ENCODE peak calls at places on chromosomes 5 and 9, in seven cellular contexts. N is stimulated activated CD4-positive, alpha-beta T cell treated with anti-CD3 and anti-CD28 coated beads, Interleukin-15, amount 100 ng/mL, for 24 hours; U is psoas muscle; G is left colon; D is prostate gland; Z is fibroblast of lung; O is EH. H is an unnamed sample.

GRCh38 chr9:35487066-35487465 is 2.8 kb upstream of the RUSC2 start:
- DNase-seq in N (no peak), U (no peak), G (no peak), D (no peak), Z (no peak), O (no peak), H (no peak)

GRCh38 chr5:57244331-57244730 is 70.5 kb downstream of the GPBP1 start:
- DNase-seq in N (no peak), U (no peak), G (no peak), D (no peak), Z (no peak), O (no peak), H (no peak)

GRCh38 chr5:20572560-20572959 is 584.6 kb upstream of the CDH18 start:
- DNase-seq in N (no peak), U (no peak), G (no peak), D (no peak), Z (peak), O (peak), H (no peak)

GRCh38 chr5:14687023-14687665 is 22.6 kb downstream of the OTULIN start:
- DNase-seq in N (no peak), U (no peak), G (no peak), D (no peak), Z (no peak), O (peak), H (no peak)

GRCh38 chr9:35380619-35381018 is 109.3 kb upstream of the RUSC2 start:
- DNase-seq in N (no peak), U (no peak), G (no peak), D (no peak), Z (no peak), O (no peak), H (no peak)

GRCh38 chr5:108700928-108701327 is 46.8 kb upstream of the FER start:
- DNase-seq in N (no peak), U (no peak), G (no peak), D (no peak), Z (no peak), O (no peak), H (no peak)

GRCh38 chr5:171524461-171524860 is 105.0 kb downstream of the FGF18 start:
- DNase-seq in N (no peak), U (no peak), G (no peak), D (no peak), Z (no peak), O (no peak), H (no peak)

GRCh38 chr9:35828716-35829083 is at the start of gene FAM221B:
- DNase-seq in N (peak), U (no peak), G (peak), D (no peak), Z (no peak), O (no peak), H (peak)

GRCh38 chr9:94554439-94555331 is at the start of gene PCAT7:
- DNase-seq in N (peak), U (no peak), G (peak), D (peak), Z (peak), O (peak), H (peak)

GRCh38 chr5:179870403-179870903 is 11.8 kb upstream of the MRNIP start:
- DNase-seq in N (peak), U (peak), G (peak), D (no peak), Z (peak), O (peak), H (no peak)

GRCh38 chr9:79163544-79163943 is 408.2 kb upstream of the TLE4 start:
- DNase-seq in N (no peak), U (no peak), G (no peak), D (no peak), Z (no peak), O (no peak), H (no peak)

GRCh38 chr9:83537331-83538171 is 650 bp downstream of the FRMD3 start:
- DNase-seq in N (peak), U (no peak), G (no peak), D (no peak), Z (peak), O (peak), H (no peak)

GRCh38 chr9:82970359-82970758 is 92.6 kb downstream of the RASEF start:
- DNase-seq in N (no peak), U (no peak), G (no peak), D (no peak), Z (no peak), O (no peak), H (no peak)

GRCh38 chr9:123020796-123021195 is 12.7 kb upstream of the GPR21 start:
- DNase-seq in N (no peak), U (no peak), G (no peak), D (no peak), Z (no peak), O (no peak), H (no peak)

GRCh38 chr5:139579-140442 is 47.8 kb downstream of the PLEKHG4B start:
- DNase-seq in N (no peak), U (no peak), G (no peak), D (no peak), Z (no peak), O (no peak), H (no peak)

GRCh38 chr9:81182421-81182820 is 506.9 kb downstream of the TLE1 start:
- DNase-seq in N (no peak), U (peak), G (no peak), D (no peak), Z (peak), O (no peak), H (no peak)

GRCh38 chr5:37005946-37006540 is 129.5 kb downstream of the NIPBL start:
- DNase-seq in N (no peak), U (no peak), G (no peak), D (no peak), Z (peak), O (peak), H (peak)

GRCh38 chr5:1320436-1321344 is 24.2 kb downstream of the CLPTM1L start:
- DNase-seq in N (no peak), U (no peak), G (no peak), D (no peak), Z (no peak), O (no peak), H (no peak)

GRCh38 chr9:37939575-37940095 is 35.7 kb upstream of the SLC25A51 start:
- DNase-seq in N (no peak), U (no peak), G (no peak), D (no peak), Z (peak), O (peak), H (no peak)

GRCh38 chr9:98740226-98740881 is 31.6 kb upstream of the GABBR2 start:
- DNase-seq in N (no peak), U (no peak), G (no peak), D (no peak), Z (no peak), O (no peak), H (no peak)

GRCh38 chr5:129063483-129064136 is 30.9 kb upstream of the ISOC1 start:
- DNase-seq in N (no peak), U (no peak), G (no peak), D (peak), Z (peak), O (no peak), H (no peak)

GRCh38 chr9:134839441-134840125 is 41.0 kb upstream of the FCN2 start:
- DNase-seq in N (no peak), U (no peak), G (no peak), D (no peak), Z (no peak), O (no peak), H (no peak)

H was measured in NCI-H2227 treated with DMSO at 0.1 percent for 48 hours.